ENCODE peak calls at places on chromosome 10, in six cellular contexts. L is globus pallidus; A is effector memory CD4-positive, alpha-beta T cell; H is NCI-H345; C is nucleus accumbens; F is C1 segment of cervical spinal cord. W is an unnamed sample.

GRCh38 chr10:96172666-96173065 is 42.6 kb downstream of the ZNF518A start:
- DNase-seq in L (no peak), A (no peak), H (no peak), C (no peak), F (no peak), W (no peak)

GRCh38 chr10:1579141-1579491 is 158.2 kb downstream of the ADARB2 start:
- DNase-seq in L (no peak), A (no peak), H (no peak), C (no peak), F (no peak), W (no peak)

GRCh38 chr10:77893386-77893785 is 33.2 kb downstream of the DLG5 start:
- DNase-seq in L (no peak), A (no peak), H (no peak), C (no peak), F (no peak), W (no peak)

GRCh38 chr10:82037076-82037475 is 162.1 kb downstream of the NRG3 start:
- DNase-seq in L (peak; percentile 84), A (no peak), H (no peak), C (peak; percentile 72), F (peak; percentile 51), W (no peak)

GRCh38 chr10:77175631-77176222 is 461.9 kb downstream of the KCNMA1 start:
- DNase-seq in L (no peak), A (no peak), H (no peak), C (no peak), F (no peak), W (no peak)

GRCh38 chr10:43128958-43129706 is 9.1 kb upstream of the CSGALNACT2 start:
- DNase-seq in L (no peak), A (no peak), H (no peak), C (no peak), F (no peak), W (no peak)

GRCh38 chr10:110845756-110846620 is 25.7 kb upstream of the PDCD4 start:
- DNase-seq in L (no peak), A (no peak), H (peak; percentile 16), C (no peak), F (no peak), W (peak; percentile 25)

GRCh38 chr10:35079763-35080162 is 10.4 kb downstream of the CUL2 start:
- DNase-seq in L (peak; percentile 49), A (no peak), H (no peak), C (no peak), F (no peak), W (no peak)

GRCh38 chr10:18681366-18681765 is 22.1 kb downstream of the ARL5B start:
- DNase-seq in L (no peak), A (no peak), H (no peak), C (no peak), F (no peak), W (no peak)